ENCODE peak calls at places on chromosomes 1 and 21, in nine cellular contexts. R, C, D, X, B, V, W, I and P are unnamed samples.

GRCh38 chr1:158188618-158189017 is 7.9 kb downstream of the CD1D start:
- DNase-seq in I (no peak), R (no peak), W (no peak), X (no peak), D (no peak), V (no peak), C (no peak), B (no peak), P (no peak)

GRCh38 chr21:45457832-45458172 is 52.8 kb downstream of the COL18A1 start:
- DNase-seq in R (no peak), C (no peak), B (no peak), X (peak; percentile 15), I (no peak), D (no peak), W (no peak), V (no peak), P (no peak)

GRCh38 chr1:2050793-2051682 is 827 bp downstream of the PRKCZ start:
- DNase-seq in B (no peak), I (no peak), D (no peak), C (no peak), X (no peak), W (no peak), V (no peak), R (no peak), P (no peak)

GRCh38 chr1:227298532-227299174 is 19.6 kb downstream of the CDC42BPA start:
- DNase-seq in V (no peak), R (no peak), W (no peak), I (no peak), B (no peak), X (no peak), D (no peak), C (no peak), P (no peak)

GRCh38 chr21:30881480-30881879 is at the start of gene KRTAP11-1:
- DNase-seq in I (no peak), C (no peak), W (no peak), X (no peak), R (no peak), D (no peak), V (no peak), B (no peak), P (no peak)

GRCh38 chr21:46099476-46099875 is 1.6 kb downstream of the COL6A2 start:
- DNase-seq in C (peak; percentile 54), B (peak; percentile 34), X (peak; percentile 46), D (peak; percentile 66), I (peak; percentile 90), R (no peak), W (peak; percentile 80), V (no peak), P (no peak)

GRCh38 chr21:44065428-44065827 is 41.8 kb upstream of the PWP2 start:
- DNase-seq in B (peak; percentile 57), X (no peak), C (peak; percentile 23), D (peak; percentile 7), W (no peak), V (no peak), I (peak; percentile 76), R (no peak), P (no peak)

GRCh38 chr1:39695011-39695410 is 3.8 kb upstream of the HPCAL4 start:
- DNase-seq in C (no peak), V (no peak), D (no peak), W (no peak), R (no peak), X (no peak), I (no peak), B (peak; percentile 25), P (no peak)

GRCh38 chr1:1431845-1432565 is 3.5 kb upstream of the VWA1 start:
- DNase-seq in B (no peak), X (peak; percentile 87), D (no peak), W (peak; percentile 84), I (peak; percentile 91), C (peak; percentile 41), R (no peak), V (no peak), P (no peak)

GRCh38 chr1:68233202-68233601 is 879 bp upstream of the WLS start:
- DNase-seq in B (no peak), R (no peak), V (no peak), C (no peak), X (no peak), D (no peak), W (no peak), I (no peak), P (no peak)

GRCh38 chr1:47679826-47680225 is 242.0 kb downstream of the FOXD2 start:
- DNase-seq in B (no peak), I (peak; percentile 68), V (no peak), W (no peak), C (no peak), X (no peak), D (no peak), R (no peak), P (no peak)

GRCh38 chr21:32516729-32517649 is 68.3 kb downstream of the TCP10L start:
- DNase-seq in X (no peak), B (peak; percentile 99), D (peak; percentile 90), V (peak; percentile 51), W (no peak), C (peak; percentile 99), R (peak; percentile 51), I (no peak), P (peak; percentile 88)

GRCh38 chr1:159012495-159012894 is 2.8 kb downstream of the IFI16 start:
- DNase-seq in D (peak; percentile 26), B (peak; percentile 24), I (no peak), R (no peak), X (no peak), V (no peak), W (no peak), C (peak; percentile 37), P (no peak)

GRCh38 chr1:94979126-94979525 is 52.2 kb upstream of the CNN3 start:
- DNase-seq in R (no peak), C (no peak), X (no peak), B (no peak), D (no peak), W (no peak), V (no peak), I (no peak), P (no peak)

GRCh38 chr1:70392626-70393025 is 18.4 kb upstream of the CTH start:
- DNase-seq in B (no peak), I (no peak), D (no peak), W (no peak), X (no peak), V (no peak), R (no peak), C (no peak), P (no peak)

GRCh38 chr1:43008106-43008424 is 49.4 kb upstream of the SLC2A1 start:
- DNase-seq in D (no peak), W (no peak), I (no peak), R (no peak), B (no peak), V (no peak), C (no peak), X (no peak), P (no peak)

GRCh38 chr1:244163861-244164562 is 112.9 kb downstream of the ZBTB18 start:
- DNase-seq in X (peak; percentile 44), W (no peak), V (peak; percentile 94), C (peak; percentile 91), R (peak; percentile 84), D (peak; percentile 95), B (peak; percentile 98), I (no peak), P (peak; percentile 85)

GRCh38 chr1:46480959-46481646 is 8.5 kb upstream of the DMBX1 start:
- DNase-seq in V (no peak), I (no peak), C (no peak), B (no peak), X (no peak), D (peak; percentile 26), W (peak; percentile 28), R (no peak), P (no peak)

GRCh38 chr1:17118706-17119075 is 560 bp downstream of the PADI2 start:
- DNase-seq in V (no peak), C (no peak), W (no peak), I (no peak), X (no peak), B (no peak), R (no peak), D (no peak), P (no peak)
- H3K4me3 ChIP-seq in V (peak overlapping the region; percentile 32), C (no peak overlapping the region), W (no peak overlapping the region), I (no peak overlapping the region), X (no peak overlapping the region), B (no peak overlapping the region), R (no peak overlapping the region), D (no peak overlapping the region), P (peak overlapping the region; percentile 47)

DNA sequence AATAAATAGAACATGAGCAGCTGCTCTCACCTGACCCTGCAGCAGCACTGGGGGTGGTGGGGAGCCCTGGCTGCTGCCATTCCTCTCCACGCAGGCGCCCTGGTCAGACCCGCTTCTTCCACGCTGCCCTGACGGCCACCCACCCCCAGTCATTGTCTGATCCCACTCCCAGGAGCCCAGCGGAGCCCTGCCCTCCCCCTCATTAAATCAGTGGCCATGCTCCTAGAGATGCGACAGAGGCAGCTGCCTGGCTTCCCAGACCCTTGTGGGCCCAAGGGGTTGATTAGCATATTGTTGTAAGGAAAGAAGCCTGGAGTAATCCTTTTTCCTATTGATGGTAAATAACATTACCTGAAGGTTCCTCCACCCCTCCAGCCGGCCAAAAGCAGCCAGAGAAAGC is 301.5 kb downstream of the RRAGC start:
- DNase-seq in V (no peak), C (no peak), B (no peak), I (no peak), W (no peak), R (no peak), D (no peak), X (no peak), P (no peak)
- H3K4me3 ChIP-seq in V (no peak overlapping the region), C (no peak overlapping the region), B (no peak overlapping the region), I (no peak overlapping the region), W (no peak overlapping the region), R (no peak overlapping the region), D (no peak overlapping the region), X (no peak overlapping the region), P (no peak overlapping the region)

GRCh38 chr1:201259476-201260235 is 23.6 kb upstream of the PKP1 start:
- DNase-seq in W (peak; percentile 76), V (no peak), X (peak; percentile 37), R (no peak), B (peak; percentile 43), I (peak; percentile 90), D (peak; percentile 38), C (peak; percentile 22), P (no peak)
- H3K4me3 ChIP-seq in W (no peak overlapping the region), V (no peak overlapping the region), X (no peak overlapping the region), R (no peak overlapping the region), B (no peak overlapping the region), I (no peak overlapping the region), D (no peak overlapping the region), C (no peak overlapping the region), P (no peak overlapping the region)

DNA sequence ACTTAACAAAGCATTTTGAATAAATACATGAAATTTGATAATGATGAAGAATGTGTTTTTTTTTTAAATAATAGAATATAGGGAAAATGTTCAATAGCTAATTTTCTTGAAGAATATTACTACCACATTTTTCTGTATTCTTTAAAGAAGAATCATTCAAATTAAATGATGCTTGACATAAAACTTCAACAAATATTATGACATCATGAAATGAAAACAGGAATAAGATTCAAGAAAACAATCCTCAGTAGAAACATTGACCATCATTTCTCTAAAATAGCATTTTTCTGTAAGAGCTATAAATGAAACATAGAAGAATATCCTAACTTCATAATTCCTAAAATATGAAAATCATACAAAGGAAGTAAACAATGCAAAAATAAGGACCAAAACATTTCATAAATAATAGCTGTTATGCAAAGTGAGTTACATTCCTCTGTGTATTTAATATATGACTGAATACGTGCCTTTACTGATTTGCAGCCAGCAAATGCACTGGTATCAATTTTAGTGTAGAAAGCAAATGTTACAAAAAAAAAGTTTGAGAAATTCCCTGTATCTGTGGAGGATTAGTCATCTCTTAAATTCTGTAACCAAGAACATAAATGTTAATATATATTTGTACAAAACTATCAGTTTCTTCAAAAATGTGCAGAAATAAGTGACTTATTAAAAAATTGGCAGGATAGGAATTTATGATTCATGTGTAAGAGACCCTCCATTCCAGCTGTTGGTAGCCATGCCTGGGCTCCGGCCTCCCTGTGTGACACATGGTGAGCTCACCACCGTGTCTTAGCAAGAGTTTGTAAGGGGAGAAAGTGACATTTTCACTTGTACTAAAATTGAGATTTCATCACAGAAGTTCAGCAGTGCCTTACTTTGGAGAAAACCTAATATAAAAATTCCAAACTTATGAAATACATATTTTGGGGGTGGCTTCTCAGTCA is 15.0 kb upstream of the PTPN14 start:
- DNase-seq in D (peak; percentile 70), W (no peak), I (no peak), R (no peak), C (peak; percentile 85), V (no peak), X (no peak), B (peak; percentile 94), P (no peak)
- H3K4me3 ChIP-seq in D (no peak overlapping the region), W (no peak overlapping the region), I (no peak overlapping the region), R (no peak overlapping the region), C (no peak overlapping the region), V (no peak overlapping the region), X (no peak overlapping the region), B (no peak overlapping the region), P (no peak overlapping the region)